ENCODE peak calls at places on chromosomes 6 and 20, in six cellular contexts. K is NCI-H1092 treated with DMSO at 0.1 percent for 48 hours, I is RPMI8226, Y is heart left ventricle, B is tibial artery, D is Caki2. Q is an unnamed sample.

GRCh38 chr6:11772109-11772830 is 6.3 kb downstream of the ADTRP start:
- DNase-seq in B (no peak), K (no peak), D (peak), Y (no peak), I (no peak), Q (no peak)

GRCh38 chr6:109526905-109527628 is 44.0 kb upstream of the ZBTB24 start:
- DNase-seq in K (peak), D (peak), B (no peak), I (peak), Y (no peak), Q (no peak)

GRCh38 chr20:34105978-34106675 is 5.9 kb downstream of the EIF2S2 start:
- DNase-seq in I (no peak), K (no peak), D (no peak), Y (no peak), B (no peak), Q (no peak)

GRCh38 chr6:128508588-128509296 is 11.7 kb downstream of the PTPRK start:
- DNase-seq in B (no peak), I (no peak), K (no peak), Y (no peak), D (peak), Q (no peak)

GRCh38 chr6:85612690-85613474 is 19.2 kb upstream of the SNX14 start:
- DNase-seq in B (no peak), D (peak), Y (no peak), I (no peak), K (no peak), Q (no peak)

GRCh38 chr6:24646771-24647170 is 780 bp upstream of the KIAA0319 start:
- DNase-seq in K (no peak), Y (no peak), B (no peak), I (no peak), D (peak), Q (no peak)

GRCh38 chr6:26302941-26303559 is 61.9 kb upstream of the BTN3A2 start:
- DNase-seq in I (no peak), K (no peak), Y (no peak), D (no peak), B (no peak), Q (no peak)

GRCh38 chr20:8292793-8293192 is 160.7 kb downstream of the PLCB1 start:
- DNase-seq in D (no peak), K (no peak), B (no peak), Y (no peak), I (no peak), Q (no peak)

GRCh38 chr6:133301739-133302138 is 60.6 kb downstream of the EYA4 start:
- DNase-seq in D (no peak), B (no peak), K (no peak), I (no peak), Y (no peak), Q (no peak)

GRCh38 chr6:28643017-28643740 is 117.5 kb downstream of the GPX5 start:
- DNase-seq in D (peak), I (peak), Y (no peak), B (no peak), K (no peak), Q (no peak)

GRCh38 chr20:9241232-9241692 is 172.4 kb downstream of the PLCB4 start:
- DNase-seq in I (peak), D (peak), K (no peak), Y (no peak), B (no peak), Q (no peak)

GRCh38 chr6:91710356-91710755 is 1123.5 kb upstream of the MAP3K7 start:
- DNase-seq in I (no peak), Y (no peak), K (no peak), D (no peak), B (no peak), Q (no peak)

GRCh38 chr6:77290798-77291197 is 172.5 kb downstream of the HTR1B start:
- DNase-seq in K (no peak), I (no peak), B (no peak), D (no peak), Y (no peak), Q (no peak)

GRCh38 chr6:9224539-9224938 is 789.2 kb upstream of the SLC35B3 start:
- DNase-seq in Y (no peak), K (no peak), D (no peak), I (no peak), B (no peak), Q (no peak)

GRCh38 chr20:9051508-9051907 is 17.4 kb upstream of the PLCB4 start:
- DNase-seq in K (no peak), I (no peak), B (no peak), Y (no peak), D (peak), Q (no peak)

GRCh38 chr20:59680148-59680650 is 75.9 kb downstream of the PHACTR3 start:
- DNase-seq in D (no peak), K (no peak), Y (no peak), B (no peak), I (no peak), Q (no peak)

GRCh38 chr6:10690651-10691445 is 3.6 kb downstream of the C6orf52 start:
- DNase-seq in K (peak), Y (no peak), I (no peak), D (no peak), B (no peak), Q (no peak)

GRCh38 chr6:79180082-79180481 is 54.4 kb downstream of the HMGN3 start:
- DNase-seq in I (no peak), B (no peak), Y (no peak), K (no peak), D (no peak), Q (no peak)

GRCh38 chr20:49790077-49790798 is 22.4 kb upstream of the SLC9A8 start:
- DNase-seq in I (no peak), K (no peak), D (no peak), B (peak), Y (no peak), Q (no peak)

GRCh38 chr6:96899019-96899418 is 1.3 kb upstream of the NDUFAF4 start:
- DNase-seq in D (peak), K (peak), B (no peak), Y (no peak), I (peak), Q (no peak)

GRCh38 chr6:84103029-84103428 is 69.5 kb downstream of the MRAP2 start:
- DNase-seq in I (no peak), K (no peak), B (no peak), D (no peak), Y (no peak), Q (no peak)

GRCh38 chr20:6768228-6769185 is 1.0 kb downstream of the BMP2 start:
- DNase-seq in D (peak), B (peak), I (no peak), Y (peak), K (no peak), Q (no peak)

GRCh38 chr6:125414507-125414906 is 112.7 kb upstream of the HDDC2 start:
- DNase-seq in K (no peak), Y (no peak), B (no peak), I (no peak), D (no peak), Q (no peak)

GRCh38 chr6:26342106-26342999 is 22.6 kb upstream of the BTN3A2 start:
- DNase-seq in B (no peak), D (peak), K (no peak), I (peak), Y (no peak), Q (no peak)

GRCh38 chr6:39881851-39882566 is 52.3 kb downstream of the MOCS1 start:
- DNase-seq in K (no peak), I (no peak), B (peak), Y (no peak), D (no peak), Q (no peak)

GRCh38 chr20:10474606-10475184 is 39.6 kb downstream of the SLX4IP start:
- DNase-seq in B (peak), Y (peak), K (no peak), I (no peak), D (no peak), Q (no peak)

GRCh38 chr6:32982084-32982701 is 13.8 kb downstream of the BRD2 start:
- DNase-seq in I (peak), K (peak), B (no peak), Y (no peak), D (no peak), Q (no peak)

Q was measured in stimulated activated CD8-positive, alpha-beta memory T cell treated with anti-CD3 and anti-CD28 coated beads, Interleukin-7, amount 100 ng/mL, for 4 hours.